ENCODE peak calls at places on chromosomes 2 and 18, in four cellular contexts. One of them, this sample, is unnamed.

GRCh38 chr2:24176326-24176725 is 1.5 kb downstream of the FAM228A start:
- DNase-seq in astrocyte of the spinal cord: no peak
- DNase-seq in dermis microvascular lymphatic vessel endothelial cell: no peak
- DNase-seq in kidney glomerular epithelial cell: no peak
- DNase-seq in this sample: no peak

GRCh38 chr2:54724560-54725342 is 1.3 kb downstream of the EML6 start:
- DNase-seq in astrocyte of the spinal cord: no peak
- DNase-seq in dermis microvascular lymphatic vessel endothelial cell: peak
- DNase-seq in kidney glomerular epithelial cell: no peak
- DNase-seq in this sample: peak

GRCh38 chr2:238326801-238327365 is 6.6 kb downstream of the TRAF3IP1 start:
- DNase-seq in astrocyte of the spinal cord: no peak
- DNase-seq in dermis microvascular lymphatic vessel endothelial cell: no peak
- DNase-seq in kidney glomerular epithelial cell: no peak
- DNase-seq in this sample: no peak

GRCh38 chr2:108268001-108268400 is 20.7 kb upstream of the SULT1C2 start:
- DNase-seq in astrocyte of the spinal cord: peak
- DNase-seq in dermis microvascular lymphatic vessel endothelial cell: no peak
- DNase-seq in kidney glomerular epithelial cell: peak
- DNase-seq in this sample: peak

GRCh38 chr18:160831-161570 is 2.6 kb downstream of the USP14 start:
- DNase-seq in astrocyte of the spinal cord: no peak
- DNase-seq in dermis microvascular lymphatic vessel endothelial cell: no peak
- DNase-seq in kidney glomerular epithelial cell: peak
- DNase-seq in this sample: peak

GRCh38 chr2:233124449-233125080 is 64.4 kb downstream of the INPP5D start:
- DNase-seq in astrocyte of the spinal cord: no peak
- DNase-seq in dermis microvascular lymphatic vessel endothelial cell: no peak
- DNase-seq in kidney glomerular epithelial cell: no peak
- DNase-seq in this sample: no peak

GRCh38 chr2:174247474-174248186 is 702 bp downstream of the OLA1 start:
- DNase-seq in astrocyte of the spinal cord: peak
- DNase-seq in dermis microvascular lymphatic vessel endothelial cell: peak
- DNase-seq in kidney glomerular epithelial cell: no peak
- DNase-seq in this sample: no peak

GRCh38 chr18:59268722-59269562 is 4.3 kb downstream of the RAX start:
- DNase-seq in astrocyte of the spinal cord: no peak
- DNase-seq in dermis microvascular lymphatic vessel endothelial cell: peak
- DNase-seq in kidney glomerular epithelial cell: no peak
- DNase-seq in this sample: peak

GRCh38 chr2:31382452-31383120 is 32.0 kb downstream of the XDH start:
- DNase-seq in astrocyte of the spinal cord: peak
- DNase-seq in dermis microvascular lymphatic vessel endothelial cell: no peak
- DNase-seq in kidney glomerular epithelial cell: peak
- DNase-seq in this sample: no peak

GRCh38 chr2:127362971-127363370 is 24.8 kb downstream of the MAP3K2 start:
- DNase-seq in astrocyte of the spinal cord: no peak
- DNase-seq in dermis microvascular lymphatic vessel endothelial cell: no peak
- DNase-seq in kidney glomerular epithelial cell: peak
- DNase-seq in this sample: no peak

GRCh38 chr2:206160124-206160806 is 570 bp downstream of the EEF1B2 start:
- DNase-seq in astrocyte of the spinal cord: no peak
- DNase-seq in dermis microvascular lymphatic vessel endothelial cell: peak
- DNase-seq in kidney glomerular epithelial cell: no peak
- DNase-seq in this sample: no peak